ENCODE peak calls at places on chromosomes 3 and 15, in seven cellular contexts. N, F, M, C, H, I and R are unnamed samples.
A peak's percentile ranks its signal among the peaks of the same experiment; 100 is the strongest.

GRCh38 chr3:141828487-141829284 is 47.8 kb upstream of the ATP1B3 start:
- DNase-seq in N (no peak), F (peak; percentile 54), M (peak; percentile 32), C (peak; percentile 31), H (peak; percentile 30), I (peak; percentile 28), R (no peak)

GRCh38 chr3:136787226-136787793 is 31.6 kb upstream of the SLC35G2 start:
- DNase-seq in N (no peak), F (peak; percentile 50), M (peak; percentile 37), C (no peak), H (no peak), I (peak; percentile 34), R (peak; percentile 59)

GRCh38 chr15:72463702-72464101 is 10.4 kb upstream of the ARIH1 start:
- DNase-seq in N (no peak), F (no peak), M (no peak), C (no peak), H (no peak), I (no peak), R (no peak)

GRCh38 chr3:179272385-179272784 is 21.5 kb upstream of the KCNMB3 start:
- DNase-seq in N (no peak), F (peak; percentile 48), M (no peak), C (no peak), H (no peak), I (peak; percentile 24), R (no peak)

GRCh38 chr3:31770822-31771326 is 210.2 kb downstream of the OSBPL10 start:
- DNase-seq in N (no peak), F (no peak), M (peak; percentile 20), C (no peak), H (no peak), I (peak; percentile 48), R (no peak)

GRCh38 chr15:29270169-29270955 is 740 bp upstream of the NSMCE3 start:
- DNase-seq in N (no peak), F (no peak), M (peak; percentile 75), C (no peak), H (no peak), I (peak; percentile 71), R (peak; percentile 18)

GRCh38 chr3:128079823-128080222 is 27.6 kb downstream of the SEC61A1 start:
- DNase-seq in N (no peak), F (no peak), M (no peak), C (no peak), H (no peak), I (no peak), R (no peak)

GRCh38 chr3:167520656-167521360 is 47.0 kb upstream of the SERPINI2 start:
- DNase-seq in N (no peak), F (no peak), M (no peak), C (no peak), H (peak; percentile 6), I (no peak), R (no peak)

GRCh38 chr3:95775486-95776094 is 1038.8 kb upstream of the EPHA6 start:
- DNase-seq in N (no peak), F (no peak), M (no peak), C (no peak), H (no peak), I (no peak), R (no peak)

GRCh38 chr15:81279621-81280051 is 44.3 kb downstream of the STARD5 start:
- DNase-seq in N (no peak), F (no peak), M (peak; percentile 43), C (no peak), H (no peak), I (no peak), R (no peak)

GRCh38 chr15:53758412-53758811 is 1.1 kb downstream of the WDR72 start:
- DNase-seq in N (no peak), F (no peak), M (no peak), C (no peak), H (no peak), I (no peak), R (no peak)

GRCh38 chr15:88572030-88572333 is 25.5 kb upstream of the DET1 start:
- DNase-seq in N (no peak), F (no peak), M (no peak), C (no peak), H (no peak), I (no peak), R (no peak)

GRCh38 chr15:98667521-98668179 is 19.3 kb downstream of the IGF1R start:
- DNase-seq in N (no peak), F (no peak), M (no peak), C (no peak), H (peak; percentile 16), I (no peak), R (no peak)

GRCh38 chr3:66722675-66723074 is 221.9 kb upstream of the LRIG1 start:
- DNase-seq in N (no peak), F (no peak), M (peak; percentile 77), C (peak; percentile 19), H (no peak), I (peak; percentile 86), R (no peak)

GRCh38 chr15:48765007-48765406 is 45.9 kb downstream of the CEP152 start:
- DNase-seq in N (no peak), F (no peak), M (no peak), C (no peak), H (no peak), I (no peak), R (no peak)

GRCh38 chr3:46386206-46386605 is 15.5 kb downstream of the CCR5 start:
- DNase-seq in N (no peak), F (peak; percentile 30), M (no peak), C (no peak), H (peak; percentile 37), I (peak; percentile 12), R (no peak)

GRCh38 chr3:20648294-20648693 is 462.3 kb upstream of the SGO1 start:
- DNase-seq in N (no peak), F (peak; percentile 6), M (peak; percentile 92), C (no peak), H (no peak), I (peak; percentile 91), R (no peak)

GRCh38 chr15:57138260-57138895 is 219.9 kb downstream of the TCF12 start:
- DNase-seq in N (peak; percentile 19), F (peak; percentile 59), M (peak; percentile 55), C (no peak), H (peak; percentile 72), I (peak; percentile 74), R (no peak)

GRCh38 chr15:36334059-36334458 is 245.4 kb upstream of the CDIN1 start:
- DNase-seq in N (no peak), F (no peak), M (peak; percentile 43), C (no peak), H (no peak), I (peak; percentile 63), R (no peak)

GRCh38 chr3:24365168-24365567 is 129.5 kb downstream of the THRB start:
- DNase-seq in N (no peak), F (peak; percentile 59), M (peak; percentile 54), C (no peak), H (peak; percentile 15), I (peak; percentile 92), R (no peak)

GRCh38 chr3:65996605-65997004 is 42.1 kb downstream of the MAGI1 start:
- DNase-seq in N (no peak), F (peak; percentile 68), M (no peak), C (peak; percentile 17), H (peak; percentile 70), I (no peak), R (no peak)

GRCh38 chr15:88708256-88709054 is 69.6 kb downstream of the ISG20 start:
- DNase-seq in N (no peak), F (no peak), M (peak; percentile 15), C (peak; percentile 26), H (no peak), I (peak; percentile 20), R (no peak)

GRCh38 chr3:100927775-100928174 is 65.4 kb downstream of the ABI3BP start:
- DNase-seq in N (no peak), F (no peak), M (no peak), C (no peak), H (no peak), I (peak; percentile 76), R (no peak)

GRCh38 chr15:66024998-66025397 is 155.7 kb downstream of the RAB11A start:
- DNase-seq in N (no peak), F (no peak), M (peak; percentile 12), C (no peak), H (no peak), I (peak; percentile 15), R (no peak)

GRCh38 chr3:51357856-51358255 is 27.2 kb upstream of the MANF start:
- DNase-seq in N (no peak), F (no peak), M (no peak), C (no peak), H (no peak), I (no peak), R (no peak)

GRCh38 chr15:25169318-25169717 is 214.5 kb downstream of the SNRPN start:
- DNase-seq in N (peak; percentile 7), F (no peak), M (no peak), C (peak; percentile 3), H (no peak), I (no peak), R (no peak)

GRCh38 chr3:125443923-125444322 is 68.8 kb upstream of the ZNF148 start:
- DNase-seq in N (no peak), F (no peak), M (peak; percentile 74), C (no peak), H (no peak), I (peak; percentile 89), R (no peak)

DNA sequence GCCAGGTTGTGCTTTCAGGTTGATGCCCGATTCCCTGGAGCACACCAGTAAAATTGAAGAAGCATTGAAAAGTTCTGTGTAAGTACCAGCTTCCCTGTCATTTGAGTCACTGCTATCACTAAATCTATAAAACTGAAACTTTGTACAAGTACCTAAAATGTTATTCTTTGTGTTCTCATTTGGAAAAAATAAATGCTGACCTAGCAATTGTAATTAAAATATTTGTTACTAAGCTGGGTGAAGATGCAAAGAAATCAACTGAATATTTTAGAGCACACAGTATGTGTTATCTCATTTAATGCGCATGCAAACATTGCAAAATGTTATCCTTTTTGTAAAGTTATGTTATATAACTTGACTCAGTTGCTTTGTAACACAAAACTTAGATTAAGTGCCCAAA is 733.7 kb downstream of the TBL1XR1 start:
- DNase-seq in N (no peak), F (no peak), M (no peak), C (no peak), H (no peak), I (no peak), R (no peak)
- TF ChIP-seq CTCF in N (no peak), F (no peak), M (no peak), C (no peak), H (no peak), I (no peak), R (no peak)

GRCh38 chr3:117407317-117407716 is 697.7 kb downstream of the TUSC7 start:
- DNase-seq in N (no peak), F (peak; percentile 30), M (peak; percentile 7), C (no peak), H (peak; percentile 10), I (peak; percentile 35), R (no peak)
- TF ChIP-seq CTCF in N (peak; percentile 53), F (peak; percentile 21), M (peak; percentile 41), C (no peak), H (peak; percentile 14), I (peak; percentile 50), R (no peak)

DNA sequence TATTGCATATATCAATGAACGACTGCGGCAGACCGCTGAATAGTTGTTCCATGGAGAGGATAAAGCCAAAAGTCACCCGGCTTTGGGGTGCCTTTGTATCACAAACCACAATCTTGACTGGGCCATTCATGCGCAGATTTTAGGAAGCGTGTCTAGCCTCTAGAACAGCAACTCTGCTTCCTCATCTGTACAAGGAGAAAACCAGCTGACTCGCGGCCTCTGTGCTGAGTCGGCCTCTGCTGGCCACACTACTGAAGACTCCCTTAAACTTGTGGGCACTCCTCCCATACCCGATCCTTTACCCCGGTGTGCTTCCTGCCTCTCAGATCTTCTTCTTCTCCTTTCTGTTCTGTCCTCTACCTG is 872 bp downstream of the DLEC1 start:
- DNase-seq in N (no peak), F (peak; percentile 58), M (peak; percentile 44), C (peak; percentile 54), H (peak; percentile 63), I (peak; percentile 45), R (peak; percentile 66)
- TF ChIP-seq CTCF in N (no peak), F (no peak), M (peak; percentile 22), C (peak; percentile 38), H (peak; percentile 47), I (peak; percentile 22), R (peak; percentile 20)

GRCh38 chr15:37824717-37825382 is 109.6 kb upstream of the TMCO5A start:
- DNase-seq in N (no peak), F (peak; percentile 17), M (peak; percentile 90), C (no peak), H (no peak), I (peak; percentile 97), R (no peak)
- TF ChIP-seq CTCF in N (no peak), F (no peak), M (peak; percentile 34), C (no peak), H (peak; percentile 8), I (peak; percentile 31), R (no peak)